ENCODE peak calls at places on chromosomes 11 and 22, in eight cellular contexts. M is H1, Q is endothelial cell of umbilical vein, W is prostate gland, L is vagina, N is stomach, H is transverse colon, V is HCT116. F is an unnamed sample. For H3K4me1, the result is how much of the 10 kb centered on the place peaks cover.

GRCh38 chr11:128664286-128664685 is 29.6 kb upstream of the FLI1 start:
- DNase-seq in Q (no peak), L (no peak), N (no peak), H (no peak), M (no peak), V (no peak), W (no peak), F (no peak)

GRCh38 chr11:35798423-35798822 is 135.8 kb downstream of the TRIM44 start:
- DNase-seq in M (no peak), H (no peak), Q (peak), V (no peak), W (no peak), L (no peak), N (no peak), F (no peak)

GRCh38 chr11:69440876-69441275 is 40.6 kb upstream of the LINC01488 start:
- DNase-seq in Q (no peak), W (no peak), L (no peak), M (no peak), N (no peak), V (no peak), H (no peak), F (no peak)

GRCh38 chr11:74055938-74056337 is 47.1 kb upstream of the UCP3 start:
- DNase-seq in M (no peak), N (no peak), W (no peak), Q (no peak), H (no peak), L (no peak), V (peak), F (no peak)

GRCh38 chr11:73584831-73585230 is 13.1 kb downstream of the FAM168A start:
- DNase-seq in M (no peak), N (no peak), Q (no peak), L (no peak), W (no peak), V (no peak), H (no peak), F (no peak)

GRCh38 chr22:36724836-36725235 is 21.3 kb upstream of the CACNG2 start:
- DNase-seq in N (no peak), Q (no peak), M (no peak), H (no peak), W (no peak), V (no peak), L (no peak), F (no peak)

GRCh38 chr11:47259178-47259977 is 1.6 kb downstream of the NR1H3 start:
- DNase-seq in N (peak), L (no peak), M (no peak), H (peak), Q (peak), V (no peak), W (peak), F (no peak)

GRCh38 chr11:134558258-134558835 is 146.3 kb upstream of the B3GAT1 start:
- DNase-seq in V (no peak), H (no peak), N (no peak), W (no peak), Q (no peak), M (no peak), L (peak), F (no peak)

GRCh38 chr11:69911310-69912160 is 92.3 kb upstream of the FGF3 start:
- DNase-seq in V (no peak), N (no peak), L (no peak), H (no peak), W (no peak), Q (no peak), M (no peak), F (no peak)

GRCh38 chr11:95920460-95921105 is 3.3 kb downstream of the MTMR2 start:
- DNase-seq in L (no peak), W (no peak), H (no peak), M (no peak), Q (no peak), N (no peak), V (no peak), F (no peak)

GRCh38 chr11:115745545-115746265 is 241.5 kb upstream of the CADM1 start:
- DNase-seq in L (no peak), M (no peak), Q (no peak), N (no peak), W (no peak), V (no peak), H (no peak), F (no peak)

GRCh38 chr11:86460461-86461404 is 86.0 kb downstream of the CCDC81 start:
- DNase-seq in H (no peak), L (no peak), W (no peak), Q (peak), N (no peak), V (no peak), M (no peak), F (no peak)

GRCh38 chr11:114262681-114263509 is 33.3 kb upstream of the NNMT start:
- DNase-seq in N (no peak), V (peak), L (no peak), M (no peak), W (no peak), H (no peak), Q (peak), F (no peak)

GRCh38 chr22:27656970-27657369 is 144.6 kb downstream of the MN1 start:
- DNase-seq in L (no peak), Q (no peak), W (no peak), M (no peak), V (no peak), H (no peak), N (no peak), F (no peak)

GRCh38 chr11:95152878-95153856 is 63.5 kb downstream of the ENDOD1 start:
- DNase-seq in H (no peak), V (no peak), Q (no peak), N (no peak), L (no peak), W (no peak), M (no peak), F (no peak)

GRCh38 chr22:41619979-41620645 is 731 bp downstream of the DESI1 start:
- DNase-seq in Q (no peak), V (no peak), M (no peak), W (peak), N (peak), L (peak), H (peak), F (peak)

GRCh38 chr11:126914941-126915340 is 85.6 kb downstream of the KIRREL3 start:
- DNase-seq in W (no peak), H (no peak), N (no peak), Q (no peak), L (no peak), M (no peak), V (no peak), F (no peak)

GRCh38 chr22:49419661-49420060 is 408.0 kb downstream of the BRD1 start:
- DNase-seq in L (no peak), W (no peak), M (no peak), N (no peak), V (no peak), Q (no peak), H (no peak), F (no peak)

GRCh38 chr22:31107206-31108118 is at the start of gene SELENOM:
- DNase-seq in W (peak), M (peak), Q (peak), V (peak), N (peak), H (peak), L (peak), F (peak)
- TF ChIP-seq POLR2AphosphoS5 in W (peak), M (peak), Q (peak), V (peak), N (peak), H (peak), L (peak), F (peak)

DNA sequence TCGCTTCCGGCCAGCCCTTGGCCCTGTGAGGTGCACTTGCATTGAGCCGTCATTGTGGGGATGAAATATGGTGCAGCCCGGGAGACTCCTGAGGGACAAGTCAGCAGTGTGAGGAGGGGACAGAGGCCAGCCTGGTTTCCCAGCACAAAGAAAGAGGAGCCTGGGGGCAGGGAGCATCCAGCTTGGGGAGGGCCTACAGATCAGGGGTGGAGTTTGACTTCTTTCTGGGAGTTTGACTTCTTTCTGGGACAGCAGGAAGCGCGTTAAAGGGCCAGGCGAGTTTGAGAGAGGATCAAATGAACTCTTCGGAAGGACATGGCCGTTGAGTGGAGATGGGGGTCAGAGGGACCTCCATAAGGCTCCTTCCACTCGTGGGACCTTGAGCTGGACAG is 91.9 kb downstream of the LRRC32 start:
- DNase-seq in Q (peak), N (no peak), L (no peak), W (no peak), V (no peak), M (no peak), H (no peak), F (no peak)
- H3K4me1 ChIP-seq in Q (under half), N (under half), L (under half), W (under half), V (under half), M (under half), H (under half), F (under half)

GRCh38 chr22:22667966-22668880 is 23.8 kb downstream of the GGTLC2 start:
- DNase-seq in Q (no peak), M (no peak), H (no peak), N (no peak), W (no peak), V (no peak), L (no peak), F (no peak)

GRCh38 chr22:22670076-22670795 is 25.8 kb downstream of the GGTLC2 start:
- DNase-seq in N (no peak), L (no peak), W (no peak), H (no peak), Q (no peak), M (no peak), V (no peak), F (no peak)

GRCh38 chr22:22666307-22667091 is 22.1 kb downstream of the GGTLC2 start:
- DNase-seq in W (no peak), N (peak), H (peak), Q (peak), V (no peak), M (no peak), L (no peak), F (no peak)

GRCh38 chr22:22671506-22671905 is 27.1 kb downstream of the GGTLC2 start:
- DNase-seq in W (no peak), V (no peak), Q (no peak), M (no peak), H (no peak), N (no peak), L (no peak), F (no peak)

DNA sequence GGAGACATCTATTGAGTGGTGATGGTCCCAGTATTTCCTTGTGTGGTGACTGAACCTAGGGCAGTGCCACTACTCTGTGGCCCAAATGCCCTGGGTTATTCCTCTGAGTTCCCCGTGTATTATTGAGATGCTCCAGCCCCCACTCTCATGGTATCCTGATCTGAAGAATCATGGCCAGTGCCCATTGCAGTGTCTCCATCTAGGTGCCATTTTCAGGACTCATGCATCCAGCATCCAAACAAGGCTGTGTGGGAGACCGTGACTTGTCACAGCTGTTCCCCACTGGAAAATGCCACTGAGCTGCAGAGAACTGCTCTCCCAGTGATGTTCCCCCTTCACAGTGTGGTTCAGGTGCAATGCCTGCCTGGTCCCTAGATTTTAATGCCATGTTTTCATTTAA is 24.7 kb downstream of the GGTLC2 start:
- DNase-seq in L (no peak), V (no peak), W (no peak), N (no peak), H (no peak), Q (no peak), M (no peak), F (no peak)
- TF ChIP-seq POLR2AphosphoS5 in L (no peak), V (no peak), W (no peak), N (no peak), H (no peak), Q (no peak), M (no peak), F (no peak)

GRCh38 chr22:24383061-24383460 is 44.3 kb upstream of the ADORA2A start:
- DNase-seq in N (no peak), M (no peak), H (no peak), V (no peak), L (no peak), W (no peak), Q (no peak), F (no peak)

GRCh38 chr22:24380220-24381218 is 46.9 kb upstream of the ADORA2A start:
- DNase-seq in L (no peak), M (no peak), N (no peak), V (no peak), H (no peak), Q (no peak), W (no peak), F (no peak)

GRCh38 chr22:24376606-24377005 is 50.8 kb upstream of the ADORA2A start:
- DNase-seq in W (no peak), M (no peak), N (no peak), Q (no peak), V (no peak), L (no peak), H (no peak), F (no peak)

GRCh38 chr22:24376002-24376401 is 51.4 kb upstream of the ADORA2A start:
- DNase-seq in L (no peak), V (no peak), M (no peak), N (no peak), H (no peak), Q (no peak), W (no peak), F (no peak)

DNA sequence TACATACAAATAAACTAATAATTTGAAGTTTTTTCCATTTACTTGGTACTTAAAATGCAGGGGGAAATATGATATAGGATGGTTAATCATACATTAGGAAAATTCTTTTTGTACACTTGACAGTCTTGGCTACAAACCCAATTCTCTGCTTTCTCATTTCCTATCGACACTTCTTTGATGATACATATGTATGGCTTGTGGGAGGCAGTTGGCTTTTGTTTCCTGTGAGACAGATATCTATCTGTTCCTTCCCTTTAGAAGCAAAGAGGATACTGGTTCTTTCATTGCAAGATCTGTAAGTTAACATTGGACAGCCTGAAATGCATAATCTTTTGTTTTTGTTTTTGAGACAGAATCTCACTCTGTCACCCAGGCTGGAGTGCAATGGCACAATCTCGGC is 47.9 kb upstream of the ADORA2A start:
- DNase-seq in N (no peak), L (no peak), V (no peak), M (no peak), H (no peak), W (no peak), Q (peak), F (no peak)
- H3K4me1 ChIP-seq in N (under half), L (under half), V (under half), M (under half), H (under half), W (under half), Q (under half), F (under half)

DNA sequence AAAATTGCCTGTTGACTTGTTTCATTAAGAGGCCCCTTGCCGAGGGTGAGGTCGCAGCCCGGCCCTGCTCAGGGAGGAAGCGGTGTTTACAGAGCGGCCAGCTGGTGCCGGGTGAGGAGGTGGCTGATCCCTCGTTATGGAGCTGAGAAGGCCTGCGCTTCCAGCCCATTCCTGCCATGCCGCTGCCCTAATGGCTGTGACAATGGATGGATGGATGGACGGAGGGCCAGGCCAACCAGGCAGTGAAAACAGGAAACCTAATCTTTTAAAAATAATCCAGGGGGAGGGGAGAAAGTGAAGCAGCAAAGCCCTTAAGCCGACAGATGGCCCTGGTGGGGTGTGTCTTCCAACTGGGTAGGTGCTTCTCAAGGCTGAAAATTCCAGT is 38.5 kb downstream of the BCR start:
- DNase-seq in Q (peak), N (peak), H (peak), M (no peak), V (no peak), L (no peak), W (no peak), F (no peak)
- TF ChIP-seq POLR2AphosphoS5 in Q (peak), N (no peak), H (no peak), M (no peak), V (no peak), L (no peak), W (no peak), F (no peak)

GRCh38 chr22:44595841-44596341 is 97.9 kb upstream of the RTL6 start:
- DNase-seq in L (no peak), Q (peak), M (no peak), V (no peak), H (no peak), N (no peak), W (no peak), F (no peak)
- H3K4me1 ChIP-seq in L (under half), Q (under half), M (under half), V (under half), H (under half), N (under half), W (under half), F (under half)